ENCODE peak calls at places on chromosome 11, in four cellular contexts. H is Panc1, Q is HCT116, U is K562. S is an unnamed sample.

GRCh38 chr11:132064987-132065620 is 694.7 kb downstream of the NTM start:
- DNase-seq in H (no peak), Q (no peak), U (no peak), S (no peak)

GRCh38 chr11:9386901-9387300 is 2.4 kb downstream of the IPO7 start:
- DNase-seq in H (no peak), Q (no peak), U (no peak), S (no peak)

GRCh38 chr11:45094958-45095690 is 51.3 kb upstream of the PRDM11 start:
- DNase-seq in H (no peak), Q (no peak), U (no peak), S (no peak)

GRCh38 chr11:16779436-16779835 is 41.0 kb downstream of the C11orf58 start:
- DNase-seq in H (no peak), Q (peak), U (peak), S (no peak)

GRCh38 chr11:35289821-35290220 is 129.5 kb downstream of the SLC1A2 start:
- DNase-seq in H (no peak), Q (no peak), U (no peak), S (no peak)

GRCh38 chr11:86632499-86633269 is 39.7 kb downstream of the ME3 start:
- DNase-seq in H (peak), Q (peak), U (peak), S (peak)

GRCh38 chr11:35235944-35236666 is 97.1 kb downstream of the CD44 start:
- DNase-seq in H (no peak), Q (peak), U (no peak), S (no peak)

GRCh38 chr11:86519064-86519911 is 144.6 kb downstream of the CCDC81 start:
- DNase-seq in H (no peak), Q (no peak), U (peak), S (no peak)

GRCh38 chr11:111939836-111940604 is 2.9 kb downstream of the DIXDC1 start:
- DNase-seq in H (no peak), Q (no peak), U (no peak), S (no peak)

GRCh38 chr11:111836766-111837165 is 34.6 kb downstream of the ALG9 start:
- DNase-seq in H (no peak), Q (no peak), U (no peak), S (no peak)

GRCh38 chr11:112016088-112016764 is 9.0 kb upstream of the DLAT start:
- DNase-seq in H (no peak), Q (no peak), U (no peak), S (no peak)

GRCh38 chr11:86244063-86244521 is 461 bp upstream of the EED start:
- DNase-seq in H (no peak), Q (peak), U (peak), S (peak)

GRCh38 chr11:35029979-35030378 is 109.0 kb upstream of the CD44 start:
- DNase-seq in H (peak), Q (no peak), U (peak), S (no peak)

GRCh38 chr11:69233761-69234136 is 60.2 kb upstream of the MYEOV start:
- DNase-seq in H (no peak), Q (no peak), U (no peak), S (no peak)

DNA sequence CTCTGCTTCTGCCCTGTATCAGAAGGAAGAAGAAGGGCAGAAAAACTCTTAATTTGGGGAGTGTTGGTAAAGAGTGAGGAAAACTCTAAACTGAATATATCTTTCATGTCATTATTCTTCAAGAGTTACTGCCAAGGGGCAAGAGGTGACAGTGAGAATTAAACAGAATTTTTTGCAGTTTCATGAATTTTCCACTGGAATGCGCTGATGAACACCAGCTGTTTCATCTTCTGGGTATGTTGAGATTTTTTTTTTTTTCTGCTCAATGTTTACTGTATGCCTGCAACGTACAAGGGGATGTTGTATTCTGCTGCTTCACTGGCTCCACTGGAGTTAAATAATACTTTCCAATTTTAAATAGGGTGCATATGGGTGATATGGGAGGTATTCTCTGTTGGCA is 117.8 kb downstream of the FAM76B start:
- DNase-seq in H (no peak), Q (no peak), U (no peak), S (no peak)
- TF ChIP-seq TCF7L2 in H (no peak), Q (no peak), U (no peak), S (no peak)

GRCh38 chr11:94639901-94640721 is 72.9 kb downstream of the PIWIL4 start:
- DNase-seq in H (no peak), Q (peak), U (peak), S (no peak)
- TF ChIP-seq TCF7L2 in H (no peak), Q (no peak), U (no peak), S (no peak)

GRCh38 chr11:130773436-130773835 is 142.8 kb downstream of the SNX19 start:
- DNase-seq in H (no peak), Q (no peak), U (no peak), S (no peak)

GRCh38 chr11:130774703-130775102 is 141.6 kb downstream of the SNX19 start:
- DNase-seq in H (no peak), Q (no peak), U (no peak), S (no peak)

GRCh38 chr11:130772266-130773227 is 143.7 kb downstream of the SNX19 start:
- DNase-seq in H (peak), Q (no peak), U (no peak), S (no peak)

GRCh38 chr11:130769782-130770565 is 146.3 kb downstream of the SNX19 start:
- DNase-seq in H (no peak), Q (no peak), U (no peak), S (no peak)

DNA sequence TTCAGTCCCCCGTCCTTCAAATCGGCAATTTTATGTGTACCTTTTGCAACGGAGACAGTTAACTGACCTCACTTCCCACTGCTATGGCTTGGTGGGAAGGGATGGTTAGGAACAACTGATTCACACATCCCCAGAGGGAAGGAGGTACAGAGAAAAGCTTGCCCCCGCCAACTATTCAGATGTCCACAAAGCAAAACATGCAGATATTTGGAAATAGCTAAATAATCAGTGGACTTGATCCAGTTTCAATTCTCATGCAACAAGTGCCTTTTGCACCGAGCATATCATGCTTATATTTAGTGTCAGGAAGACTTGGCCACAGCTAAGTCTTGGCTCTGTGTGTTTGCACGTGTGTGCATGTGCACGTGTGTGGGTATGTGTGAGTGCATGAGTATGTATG is 144.6 kb downstream of the SNX19 start:
- DNase-seq in H (no peak), Q (no peak), U (no peak), S (no peak)
- TF ChIP-seq TCF7L2 in H (no peak), Q (no peak), U (no peak), S (no peak)

GRCh38 chr11:118224512-118225180 is at the start of gene JAML:
- DNase-seq in H (no peak), Q (no peak), U (no peak), S (no peak)

GRCh38 chr11:118227865-118228785 is 3.3 kb upstream of the JAML start:
- DNase-seq in H (no peak), Q (no peak), U (no peak), S (no peak)

GRCh38 chr11:118226781-118227180 is 2.0 kb upstream of the JAML start:
- DNase-seq in H (no peak), Q (no peak), U (no peak), S (no peak)

GRCh38 chr11:118223992-118224391 is 819 bp downstream of the JAML start:
- DNase-seq in H (no peak), Q (no peak), U (no peak), S (no peak)

GRCh38 chr11:118226294-118226693 is 1.5 kb upstream of the JAML start:
- DNase-seq in H (no peak), Q (no peak), U (no peak), S (no peak)
- TF ChIP-seq TCF7L2 in H (no peak), Q (no peak), U (no peak), S (no peak)

S was measured in HepG2.